ENCODE peak calls at places on chromosome 4, in six cellular contexts. L is astrocyte of the spinal cord, B is AML-193, N is left lung, J is M059J, G is MM.1S. S is an unnamed sample.

GRCh38 chr4:40414673-40415072 is 79.5 kb downstream of the CHRNA9 start:
- DNase-seq in G (no peak), L (no peak), B (no peak), N (no peak), J (no peak), S (no peak)

GRCh38 chr4:1050486-1051213 is 39.2 kb downstream of the FGFRL1 start:
- DNase-seq in B (no peak), J (no peak), G (no peak), L (no peak), N (peak), S (peak)

GRCh38 chr4:15755781-15756180 is 22.3 kb upstream of the CD38 start:
- DNase-seq in L (no peak), B (no peak), J (peak), N (no peak), G (peak), S (no peak)

GRCh38 chr4:165877291-165877690 is 4.3 kb downstream of the TLL1 start:
- DNase-seq in N (no peak), B (no peak), G (no peak), L (no peak), J (peak), S (no peak)

GRCh38 chr4:137470806-137471205 is 61.5 kb downstream of the PCDH18 start:
- DNase-seq in G (no peak), L (no peak), J (peak), N (no peak), B (no peak), S (no peak)

GRCh38 chr4:121190389-121190788 is 26.3 kb upstream of the TNIP3 start:
- DNase-seq in B (no peak), N (no peak), J (no peak), L (no peak), G (no peak), S (no peak)

GRCh38 chr4:156109943-156110925 is 156.6 kb upstream of the CTSO start:
- DNase-seq in G (no peak), L (no peak), N (peak), B (peak), J (peak), S (no peak)

GRCh38 chr4:151489462-151490203 is 80.7 kb downstream of the FHIP1A start:
- DNase-seq in L (no peak), B (no peak), G (no peak), N (no peak), J (peak), S (no peak)

GRCh38 chr4:25032126-25032525 is 1.4 kb upstream of the LGI2 start:
- DNase-seq in L (peak), J (peak), G (no peak), N (no peak), B (no peak), S (no peak)

GRCh38 chr4:94202769-94203168 is 4.9 kb upstream of the SMARCAD1 start:
- DNase-seq in G (no peak), J (no peak), N (no peak), L (no peak), B (no peak), S (no peak)

GRCh38 chr4:168643083-168643795 is 146.4 kb downstream of the PALLD start:
- DNase-seq in J (no peak), N (no peak), G (no peak), L (peak), B (no peak), S (no peak)

GRCh38 chr4:88097301-88097700 is 61.1 kb downstream of the ABCG2 start:
- DNase-seq in N (no peak), L (no peak), G (no peak), B (no peak), J (no peak), S (no peak)

GRCh38 chr4:109127866-109128265 is 174.6 kb downstream of the COL25A1 start:
- DNase-seq in L (no peak), J (no peak), B (no peak), N (no peak), G (no peak), S (no peak)

GRCh38 chr4:41156574-41156973 is 57.8 kb downstream of the APBB2 start:
- DNase-seq in G (no peak), J (peak), B (no peak), L (peak), N (no peak), S (no peak)

GRCh38 chr4:77449162-77449561 is 156.5 kb upstream of the CXCL13 start:
- DNase-seq in G (no peak), N (no peak), J (no peak), L (peak), B (no peak), S (no peak)

GRCh38 chr4:152935661-152936445 is at the start of gene FHDC1:
- DNase-seq in N (peak), G (peak), B (no peak), L (no peak), J (peak), S (no peak)